ENCODE peak calls at places on chromosomes 13 and 19, in four cellular contexts. G is psoas muscle; Y is left cardiac atrium; Q is activated CD8-positive, alpha-beta T cell treated with anti-CD3 and anti-CD28 coated beads for 36 hours. W is an unnamed sample.

GRCh38 chr19:54287456-54287855 is 6.5 kb upstream of the LILRB2 start:
- DNase-seq in Q (no peak), Y (no peak), G (no peak), W (no peak)

GRCh38 chr13:63910406-63910957 is 2494.8 kb upstream of the PCDH20 start:
- DNase-seq in Y (no peak), Q (no peak), G (no peak), W (no peak)

GRCh38 chr13:112057736-112058518 is 9.0 kb upstream of the SOX1 start:
- DNase-seq in Q (no peak), G (no peak), Y (no peak), W (no peak)

GRCh38 chr19:13073263-13073662 is 29.4 kb downstream of the LYL1 start:
- DNase-seq in Y (no peak), Q (no peak), G (no peak), W (no peak)

GRCh38 chr13:81293594-81294164 is 952.8 kb upstream of the SPRY2 start:
- DNase-seq in G (no peak), Q (no peak), Y (no peak), W (no peak)

GRCh38 chr13:21671793-21672680 is 1.2 kb downstream of the FGF9 start:
- DNase-seq in Y (no peak), G (no peak), Q (no peak), W (no peak)

GRCh38 chr13:89550842-89551422 is 1796.6 kb upstream of the MIR17HG start:
- DNase-seq in Y (no peak), G (no peak), Q (no peak), W (no peak)

GRCh38 chr13:51765142-51765515 is 38.8 kb downstream of the DHRS12 start:
- DNase-seq in G (no peak), Y (no peak), Q (no peak), W (no peak)

GRCh38 chr19:51552996-51553725 is 17.9 kb upstream of the ZNF175 start:
- DNase-seq in Y (peak), G (peak), Q (peak), W (peak)

GRCh38 chr13:47215741-47216140 is 318.9 kb upstream of the HTR2A start:
- DNase-seq in Q (no peak), Y (no peak), G (no peak), W (no peak)

GRCh38 chr13:108302279-108302678 is 32.8 kb downstream of the TNFSF13B start:
- DNase-seq in G (no peak), Q (no peak), Y (no peak), W (no peak)

GRCh38 chr13:29924951-29925350 is 74.5 kb upstream of the UBL3 start:
- DNase-seq in G (no peak), Q (no peak), Y (no peak), W (no peak)

GRCh38 chr13:41613984-41614581 is 156.7 kb downstream of the RGCC start:
- DNase-seq in Y (peak), Q (no peak), G (peak), W (peak)

GRCh38 chr19:16199275-16199932 is 1.7 kb downstream of the AP1M1 start:
- DNase-seq in Q (no peak), Y (no peak), G (no peak), W (no peak)

GRCh38 chr19:32748497-32748896 is 28.9 kb downstream of the TDRD12 start:
- DNase-seq in Y (no peak), Q (peak), G (no peak), W (no peak)

GRCh38 chr13:76769238-76769859 is 116.9 kb downstream of the KCTD12 start:
- DNase-seq in Y (no peak), G (no peak), Q (no peak), W (no peak)

GRCh38 chr19:30679286-30679685 is 307.1 kb downstream of the ZNF536 start:
- DNase-seq in Y (no peak), Q (no peak), G (no peak), W (no peak)

GRCh38 chr19:13173129-13173737 is 23.0 kb downstream of the IER2 start:
- DNase-seq in Q (no peak), G (no peak), Y (no peak), W (no peak)

GRCh38 chr13:46392967-46393366 is 5.9 kb upstream of the RUBCNL start:
- DNase-seq in Q (no peak), Y (no peak), G (no peak), W (no peak)

GRCh38 chr19:49338691-49339363 is 3.6 kb downstream of the CD37 start:
- DNase-seq in Q (peak), Y (peak), G (peak), W (peak)

GRCh38 chr13:37209621-37210020 is 104.2 kb upstream of the CSNK1A1L start:
- DNase-seq in G (no peak), Q (no peak), Y (no peak), W (no peak)

GRCh38 chr13:28012383-28012782 is 23.9 kb upstream of the URAD start:
- DNase-seq in Y (no peak), G (no peak), Q (no peak), W (no peak)

GRCh38 chr19:5341448-5341820 is 822 bp upstream of the PTPRS start:
- DNase-seq in G (no peak), Q (no peak), Y (no peak), W (no peak)

GRCh38 chr19:23054456-23054855 is 51.5 kb upstream of the ZNF728 start:
- DNase-seq in Q (no peak), G (no peak), Y (no peak), W (no peak)

GRCh38 chr19:23709347-23709746 is 22.3 kb upstream of the ZNF675 start:
- DNase-seq in Y (no peak), G (no peak), Q (no peak), W (no peak)

GRCh38 chr13:33838567-33839131 is 20.7 kb downstream of the RFC3 start:
- DNase-seq in G (no peak), Y (no peak), Q (no peak), W (no peak)

GRCh38 chr19:33726756-33727155 is 69.9 kb upstream of the KCTD15 start:
- DNase-seq in G (no peak), Y (no peak), Q (no peak), W (no peak)

GRCh38 chr19:34838248-34838647 is 65.2 kb upstream of the ZNF599 start:
- DNase-seq in Y (no peak), G (no peak), Q (no peak), W (no peak)

GRCh38 chr13:59342396-59342795 is 821.3 kb downstream of the DIAPH3 start:
- DNase-seq in G (no peak), Q (no peak), Y (no peak), W (no peak)

W was measured in right lobe of liver.